ENCODE peak calls at places on chromosomes 6 and 20, in four cellular contexts. One of them, this sample, is unnamed.

GRCh38 chr6:21603516-21603952 is 10.0 kb downstream of the SOX4 start:
- DNase-seq in naive thymus-derived CD4-positive, alpha-beta T cell: no peak
- DNase-seq in fibroblast of pulmonary artery: no peak
- DNase-seq in AG09309: no peak
- DNase-seq in this sample: no peak

GRCh38 chr6:166253277-166254229 is 54.6 kb downstream of the PRR18 start:
- DNase-seq in AG09309: no peak
- DNase-seq in naive thymus-derived CD4-positive, alpha-beta T cell: no peak
- DNase-seq in fibroblast of pulmonary artery: no peak
- DNase-seq in this sample: no peak

GRCh38 chr20:54194724-54195438 is 13.0 kb upstream of the PFDN4 start:
- DNase-seq in naive thymus-derived CD4-positive, alpha-beta T cell: no peak
- DNase-seq in fibroblast of pulmonary artery: no peak
- DNase-seq in AG09309: no peak
- DNase-seq in this sample: no peak

GRCh38 chr6:27726620-27727023 is 185.6 kb downstream of the OR2B2 start:
- DNase-seq in fibroblast of pulmonary artery: no peak
- DNase-seq in naive thymus-derived CD4-positive, alpha-beta T cell: no peak
- DNase-seq in AG09309: no peak
- DNase-seq in this sample: peak

GRCh38 chr20:37498066-37498702 is 22.9 kb upstream of the NNAT start:
- DNase-seq in naive thymus-derived CD4-positive, alpha-beta T cell: no peak
- DNase-seq in fibroblast of pulmonary artery: no peak
- DNase-seq in AG09309: no peak
- DNase-seq in this sample: no peak

GRCh38 chr6:21856844-21857243 is 263.3 kb downstream of the SOX4 start:
- DNase-seq in fibroblast of pulmonary artery: peak
- DNase-seq in AG09309: no peak
- DNase-seq in naive thymus-derived CD4-positive, alpha-beta T cell: no peak
- DNase-seq in this sample: no peak

GRCh38 chr20:63032861-63033634 is 26.3 kb upstream of the BHLHE23 start:
- DNase-seq in naive thymus-derived CD4-positive, alpha-beta T cell: no peak
- DNase-seq in fibroblast of pulmonary artery: no peak
- DNase-seq in AG09309: no peak
- DNase-seq in this sample: no peak

GRCh38 chr20:49392745-49393144 is 89.7 kb downstream of the KCNB1 start:
- DNase-seq in fibroblast of pulmonary artery: no peak
- DNase-seq in AG09309: no peak
- DNase-seq in naive thymus-derived CD4-positive, alpha-beta T cell: no peak
- DNase-seq in this sample: no peak

GRCh38 chr20:60060593-60060992 is 102.4 kb downstream of the CDH26 start:
- DNase-seq in naive thymus-derived CD4-positive, alpha-beta T cell: no peak
- DNase-seq in AG09309: no peak
- DNase-seq in fibroblast of pulmonary artery: no peak
- DNase-seq in this sample: no peak

GRCh38 chr6:37516920-37517405 is 17.3 kb upstream of the CCDC167 start:
- DNase-seq in fibroblast of pulmonary artery: no peak
- DNase-seq in naive thymus-derived CD4-positive, alpha-beta T cell: no peak
- DNase-seq in AG09309: no peak
- DNase-seq in this sample: no peak

GRCh38 chr6:29506446-29507067 is 18.8 kb upstream of the MAS1L start:
- DNase-seq in AG09309: no peak
- DNase-seq in fibroblast of pulmonary artery: no peak
- DNase-seq in naive thymus-derived CD4-positive, alpha-beta T cell: no peak
- DNase-seq in this sample: no peak

GRCh38 chr6:98203170-98203806 is 631.1 kb upstream of the POU3F2 start:
- DNase-seq in AG09309: no peak
- DNase-seq in fibroblast of pulmonary artery: peak
- DNase-seq in naive thymus-derived CD4-positive, alpha-beta T cell: no peak
- DNase-seq in this sample: peak

GRCh38 chr20:35947489-35947888 is 6.8 kb downstream of the SCAND1 start:
- DNase-seq in fibroblast of pulmonary artery: peak
- DNase-seq in AG09309: no peak
- DNase-seq in naive thymus-derived CD4-positive, alpha-beta T cell: peak
- DNase-seq in this sample: peak

GRCh38 chr20:58192567-58192966 is 35.9 kb downstream of the ANKRD60 start:
- DNase-seq in AG09309: no peak
- DNase-seq in fibroblast of pulmonary artery: no peak
- DNase-seq in naive thymus-derived CD4-positive, alpha-beta T cell: peak
- DNase-seq in this sample: no peak

GRCh38 chr6:116239856-116240255 is 14.0 kb downstream of the TSPYL4 start:
- DNase-seq in naive thymus-derived CD4-positive, alpha-beta T cell: no peak
- DNase-seq in fibroblast of pulmonary artery: no peak
- DNase-seq in AG09309: no peak
- DNase-seq in this sample: no peak

GRCh38 chr20:2750343-2751251 is 49.8 kb downstream of the CPXM1 start:
- DNase-seq in fibroblast of pulmonary artery: peak
- DNase-seq in naive thymus-derived CD4-positive, alpha-beta T cell: no peak
- DNase-seq in AG09309: no peak
- DNase-seq in this sample: no peak

GRCh38 chr6:156427345-156427744 is 349.8 kb upstream of the ARID1B start:
- DNase-seq in fibroblast of pulmonary artery: peak
- DNase-seq in AG09309: peak
- DNase-seq in naive thymus-derived CD4-positive, alpha-beta T cell: no peak
- DNase-seq in this sample: no peak

GRCh38 chr6:10678456-10678855 is 16.0 kb downstream of the C6orf52 start:
- DNase-seq in fibroblast of pulmonary artery: no peak
- DNase-seq in AG09309: no peak
- DNase-seq in naive thymus-derived CD4-positive, alpha-beta T cell: no peak
- DNase-seq in this sample: no peak

GRCh38 chr6:87618531-87618930 is 28.6 kb downstream of the ORC3 start:
- DNase-seq in AG09309: no peak
- DNase-seq in fibroblast of pulmonary artery: no peak
- DNase-seq in naive thymus-derived CD4-positive, alpha-beta T cell: no peak
- DNase-seq in this sample: no peak

GRCh38 chr6:15399651-15400470 is 154.0 kb downstream of the JARID2 start:
- DNase-seq in naive thymus-derived CD4-positive, alpha-beta T cell: no peak
- DNase-seq in AG09309: no peak
- DNase-seq in fibroblast of pulmonary artery: peak
- DNase-seq in this sample: no peak

GRCh38 chr6:75524322-75524972 is 30.8 kb upstream of the FILIP1 start:
- DNase-seq in AG09309: peak
- DNase-seq in naive thymus-derived CD4-positive, alpha-beta T cell: no peak
- DNase-seq in fibroblast of pulmonary artery: peak
- DNase-seq in this sample: no peak

GRCh38 chr6:73394577-73395354 is at the start of gene DDX43:
- DNase-seq in AG09309: peak
- DNase-seq in fibroblast of pulmonary artery: peak
- DNase-seq in naive thymus-derived CD4-positive, alpha-beta T cell: peak
- DNase-seq in this sample: no peak

GRCh38 chr6:16450285-16450684 is 211.9 kb downstream of the GMPR start:
- DNase-seq in fibroblast of pulmonary artery: peak
- DNase-seq in naive thymus-derived CD4-positive, alpha-beta T cell: no peak
- DNase-seq in AG09309: peak
- DNase-seq in this sample: no peak

GRCh38 chr20:49396230-49396629 is 86.2 kb downstream of the KCNB1 start:
- DNase-seq in fibroblast of pulmonary artery: no peak
- DNase-seq in naive thymus-derived CD4-positive, alpha-beta T cell: no peak
- DNase-seq in AG09309: no peak
- DNase-seq in this sample: no peak

GRCh38 chr6:20147469-20147868 is 64.8 kb downstream of the MBOAT1 start:
- DNase-seq in naive thymus-derived CD4-positive, alpha-beta T cell: no peak
- DNase-seq in AG09309: no peak
- DNase-seq in fibroblast of pulmonary artery: no peak
- DNase-seq in this sample: no peak

GRCh38 chr6:166825553-166826145 is 130.7 kb downstream of the RNASET2 start:
- DNase-seq in naive thymus-derived CD4-positive, alpha-beta T cell: no peak
- DNase-seq in fibroblast of pulmonary artery: peak
- DNase-seq in AG09309: no peak
- DNase-seq in this sample: no peak

GRCh38 chr20:43968341-43968740 is 53.7 kb downstream of the TOX2 start:
- DNase-seq in naive thymus-derived CD4-positive, alpha-beta T cell: no peak
- DNase-seq in AG09309: no peak
- DNase-seq in fibroblast of pulmonary artery: no peak
- DNase-seq in this sample: no peak

GRCh38 chr20:53079483-53079810 is 107.3 kb downstream of the TSHZ2 start:
- DNase-seq in naive thymus-derived CD4-positive, alpha-beta T cell: no peak
- DNase-seq in AG09309: no peak
- DNase-seq in fibroblast of pulmonary artery: no peak
- DNase-seq in this sample: no peak

GRCh38 chr20:41172296-41173140 is 35.2 kb downstream of the PLCG1 start:
- DNase-seq in naive thymus-derived CD4-positive, alpha-beta T cell: no peak
- DNase-seq in AG09309: no peak
- DNase-seq in fibroblast of pulmonary artery: peak
- DNase-seq in this sample: no peak

GRCh38 chr6:111563581-111563980 is 42.1 kb downstream of the TRAF3IP2 start:
- DNase-seq in AG09309: no peak
- DNase-seq in naive thymus-derived CD4-positive, alpha-beta T cell: no peak
- DNase-seq in fibroblast of pulmonary artery: no peak
- DNase-seq in this sample: peak

GRCh38 chr6:111562271-111562670 is 43.4 kb downstream of the TRAF3IP2 start:
- DNase-seq in naive thymus-derived CD4-positive, alpha-beta T cell: no peak
- DNase-seq in AG09309: no peak
- DNase-seq in fibroblast of pulmonary artery: no peak
- DNase-seq in this sample: peak

GRCh38 chr6:111556004-111556403 is 49.7 kb downstream of the TRAF3IP2 start:
- DNase-seq in naive thymus-derived CD4-positive, alpha-beta T cell: no peak
- DNase-seq in AG09309: no peak
- DNase-seq in fibroblast of pulmonary artery: no peak
- DNase-seq in this sample: no peak

GRCh38 chr6:111558690-111559192 is 46.9 kb downstream of the TRAF3IP2 start:
- DNase-seq in fibroblast of pulmonary artery: no peak
- DNase-seq in naive thymus-derived CD4-positive, alpha-beta T cell: no peak
- DNase-seq in AG09309: no peak
- DNase-seq in this sample: no peak

DNA sequence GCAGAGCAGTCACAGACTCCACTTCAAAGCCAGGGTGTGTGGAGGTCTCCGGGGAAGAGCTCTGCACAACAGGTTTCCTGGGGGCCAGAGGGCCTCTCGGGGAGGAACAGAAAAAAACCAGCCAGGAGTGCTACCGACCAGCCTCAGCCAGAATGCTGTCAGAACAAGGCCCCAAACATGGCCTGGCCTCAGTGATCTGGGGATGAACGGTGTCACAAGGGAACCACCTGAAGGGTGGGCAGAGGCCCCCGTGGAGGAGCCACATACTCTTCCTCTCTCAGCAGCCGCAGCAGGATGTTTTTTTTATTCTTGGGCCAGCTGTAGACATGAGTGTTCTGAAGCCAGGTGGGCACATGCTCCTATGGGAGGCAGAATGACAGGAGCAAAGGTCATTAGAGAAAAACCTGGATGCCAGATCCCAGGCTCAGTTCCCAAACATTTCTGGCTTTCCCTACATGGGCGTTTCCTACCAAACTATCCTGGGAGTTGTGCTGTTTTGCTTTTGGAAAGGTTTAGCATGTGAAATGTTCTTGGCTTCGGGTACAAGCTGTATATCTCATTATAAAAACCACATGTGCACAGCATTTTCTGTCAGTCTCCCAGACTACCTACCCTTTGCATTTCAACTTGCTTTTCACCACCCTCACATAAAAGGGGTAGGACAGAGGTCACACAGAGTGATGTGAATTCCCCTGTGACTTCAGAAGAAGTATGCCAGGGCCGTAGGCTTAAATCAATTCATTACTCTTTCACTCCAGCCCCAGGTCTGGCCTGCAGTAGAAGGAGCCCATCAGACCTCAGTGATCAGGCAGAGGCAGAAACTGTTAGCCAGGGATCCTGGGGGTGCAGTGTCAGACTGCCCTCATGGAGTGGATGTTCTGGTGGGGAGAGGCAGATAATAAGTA is 46.2 kb downstream of the TRAF3IP2 start:
- DNase-seq in naive thymus-derived CD4-positive, alpha-beta T cell: no peak
- DNase-seq in AG09309: peak
- DNase-seq in fibroblast of pulmonary artery: no peak
- DNase-seq in this sample: peak
- H3K4me3 ChIP-seq in naive thymus-derived CD4-positive, alpha-beta T cell: no peak
- H3K4me3 ChIP-seq in AG09309: no peak
- H3K4me3 ChIP-seq in fibroblast of pulmonary artery: no peak
- H3K4me3 ChIP-seq in this sample: peak

GRCh38 chr6:163085861-163086562 is 328.5 kb upstream of the QKI start:
- DNase-seq in fibroblast of pulmonary artery: no peak
- DNase-seq in AG09309: no peak
- DNase-seq in naive thymus-derived CD4-positive, alpha-beta T cell: no peak
- DNase-seq in this sample: no peak
- H3K4me3 ChIP-seq in fibroblast of pulmonary artery: no peak
- H3K4me3 ChIP-seq in AG09309: no peak
- H3K4me3 ChIP-seq in naive thymus-derived CD4-positive, alpha-beta T cell: no peak
- H3K4me3 ChIP-seq in this sample: no peak

GRCh38 chr20:38870733-38871559 is 55.3 kb upstream of the FAM83D start:
- DNase-seq in naive thymus-derived CD4-positive, alpha-beta T cell: no peak
- DNase-seq in AG09309: no peak
- DNase-seq in fibroblast of pulmonary artery: peak
- DNase-seq in this sample: no peak

GRCh38 chr20:38872491-38873049 is 53.6 kb upstream of the FAM83D start:
- DNase-seq in naive thymus-derived CD4-positive, alpha-beta T cell: no peak
- DNase-seq in AG09309: no peak
- DNase-seq in fibroblast of pulmonary artery: no peak
- DNase-seq in this sample: no peak

GRCh38 chr20:38871560-38871953 is 54.7 kb upstream of the FAM83D start:
- DNase-seq in naive thymus-derived CD4-positive, alpha-beta T cell: no peak
- DNase-seq in fibroblast of pulmonary artery: no peak
- DNase-seq in AG09309: no peak
- DNase-seq in this sample: no peak

GRCh38 chr20:38873050-38873581 is 53.1 kb upstream of the FAM83D start:
- DNase-seq in AG09309: no peak
- DNase-seq in fibroblast of pulmonary artery: no peak
- DNase-seq in naive thymus-derived CD4-positive, alpha-beta T cell: peak
- DNase-seq in this sample: peak

GRCh38 chr20:38872036-38872435 is 54.2 kb upstream of the FAM83D start:
- DNase-seq in fibroblast of pulmonary artery: no peak
- DNase-seq in naive thymus-derived CD4-positive, alpha-beta T cell: no peak
- DNase-seq in AG09309: no peak
- DNase-seq in this sample: no peak
- H3K4me3 ChIP-seq in fibroblast of pulmonary artery: no peak
- H3K4me3 ChIP-seq in naive thymus-derived CD4-positive, alpha-beta T cell: peak
- H3K4me3 ChIP-seq in AG09309: no peak
- H3K4me3 ChIP-seq in this sample: no peak

GRCh38 chr6:134632034-134632433 is 314.1 kb upstream of the SGK1 start:
- DNase-seq in fibroblast of pulmonary artery: no peak
- DNase-seq in naive thymus-derived CD4-positive, alpha-beta T cell: no peak
- DNase-seq in AG09309: no peak
- DNase-seq in this sample: no peak
- H3K4me3 ChIP-seq in fibroblast of pulmonary artery: no peak
- H3K4me3 ChIP-seq in naive thymus-derived CD4-positive, alpha-beta T cell: no peak
- H3K4me3 ChIP-seq in AG09309: no peak
- H3K4me3 ChIP-seq in this sample: no peak

DNA sequence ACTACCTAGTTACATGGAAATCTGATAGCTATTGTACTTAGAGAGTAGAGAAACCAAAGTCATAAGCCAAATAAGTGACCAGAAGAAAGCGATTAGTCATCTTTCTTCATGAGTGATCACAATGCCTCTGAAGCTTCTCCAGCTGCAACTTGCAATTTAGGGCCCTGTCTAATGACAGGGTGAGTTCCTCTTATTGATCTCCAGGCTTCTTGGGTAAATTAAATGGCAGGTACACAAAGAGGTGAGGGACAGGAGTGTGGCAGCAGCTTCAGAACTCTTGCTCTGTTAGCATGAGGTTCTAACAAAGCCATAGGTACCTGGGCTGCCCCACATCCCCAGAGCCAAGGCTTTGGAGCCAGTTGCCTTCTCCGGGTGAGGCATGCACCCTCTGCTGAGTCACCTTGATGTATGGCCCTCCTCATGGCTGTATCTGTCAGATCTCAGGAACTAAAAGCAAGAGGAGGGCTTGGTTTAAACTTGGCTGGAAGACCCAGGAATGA is 60.8 kb downstream of the PRDM1 start:
- DNase-seq in AG09309: no peak
- DNase-seq in naive thymus-derived CD4-positive, alpha-beta T cell: no peak
- DNase-seq in fibroblast of pulmonary artery: no peak
- DNase-seq in this sample: no peak
- H3K4me3 ChIP-seq in AG09309: no peak
- H3K4me3 ChIP-seq in naive thymus-derived CD4-positive, alpha-beta T cell: no peak
- H3K4me3 ChIP-seq in fibroblast of pulmonary artery: no peak
- H3K4me3 ChIP-seq in this sample: no peak

GRCh38 chr6:43183441-43183840 is 1.4 kb downstream of the CUL9 start:
- DNase-seq in AG09309: no peak
- DNase-seq in naive thymus-derived CD4-positive, alpha-beta T cell: no peak
- DNase-seq in fibroblast of pulmonary artery: no peak
- DNase-seq in this sample: no peak
- H3K4me3 ChIP-seq in AG09309: no peak
- H3K4me3 ChIP-seq in naive thymus-derived CD4-positive, alpha-beta T cell: no peak
- H3K4me3 ChIP-seq in fibroblast of pulmonary artery: no peak
- H3K4me3 ChIP-seq in this sample: peak

This sample was measured in Jurkat, Clone E6-1.